ENCODE peak calls at places on chromosomes 13 and 19, in ten cellular contexts. One of them, this sample, is unnamed.

GRCh38 chr13:40787062-40787461 is 2.3 kb upstream of the SLC25A15 start:
- DNase-seq in HFF-Myc: no peak
- DNase-seq in endothelial cell: no peak
- DNase-seq in left lung: no peak
- DNase-seq in heart left ventricle: no peak
- DNase-seq in cardiac fibroblast: peak; percentile 27
- DNase-seq in choroid plexus epithelial cell: peak; percentile 61
- DNase-seq in WERI-Rb-1: no peak
- DNase-seq in heart right ventricle: no peak
- DNase-seq in hepatocyte: no peak
- DNase-seq in this sample: no peak

GRCh38 chr19:16945364-16945714 is 56.5 kb downstream of the F2RL3 start:
- DNase-seq in HFF-Myc: no peak
- DNase-seq in endothelial cell: no peak
- DNase-seq in left lung: no peak
- DNase-seq in heart left ventricle: no peak
- DNase-seq in cardiac fibroblast: no peak
- DNase-seq in choroid plexus epithelial cell: no peak
- DNase-seq in WERI-Rb-1: no peak
- DNase-seq in heart right ventricle: no peak
- DNase-seq in hepatocyte: no peak
- DNase-seq in this sample: no peak

GRCh38 chr19:54209058-54209747 is 8.5 kb downstream of the RPS9 start:
- DNase-seq in HFF-Myc: no peak
- DNase-seq in endothelial cell: no peak
- DNase-seq in left lung: no peak
- DNase-seq in heart left ventricle: no peak
- DNase-seq in cardiac fibroblast: peak; percentile 23
- DNase-seq in choroid plexus epithelial cell: peak; percentile 14
- DNase-seq in WERI-Rb-1: no peak
- DNase-seq in heart right ventricle: no peak
- DNase-seq in hepatocyte: peak; percentile 47
- DNase-seq in this sample: no peak

GRCh38 chr13:40116008-40116407 is 460.5 kb downstream of the COG6 start:
- DNase-seq in HFF-Myc: no peak
- DNase-seq in endothelial cell: no peak
- DNase-seq in left lung: peak; percentile 45
- DNase-seq in heart left ventricle: peak; percentile 38
- DNase-seq in cardiac fibroblast: peak; percentile 97
- DNase-seq in choroid plexus epithelial cell: peak; percentile 97
- DNase-seq in WERI-Rb-1: no peak
- DNase-seq in heart right ventricle: no peak
- DNase-seq in hepatocyte: peak; percentile 84
- DNase-seq in this sample: peak; percentile 67

GRCh38 chr13:51158923-51159322 is 47.8 kb upstream of the C13orf42 start:
- DNase-seq in HFF-Myc: no peak
- DNase-seq in endothelial cell: no peak
- DNase-seq in left lung: no peak
- DNase-seq in heart left ventricle: no peak
- DNase-seq in cardiac fibroblast: peak; percentile 24
- DNase-seq in choroid plexus epithelial cell: no peak
- DNase-seq in WERI-Rb-1: no peak
- DNase-seq in heart right ventricle: no peak
- DNase-seq in hepatocyte: no peak
- DNase-seq in this sample: no peak

GRCh38 chr13:44906758-44907157 is 82.5 kb downstream of the NUFIP1 start:
- DNase-seq in HFF-Myc: no peak
- DNase-seq in endothelial cell: no peak
- DNase-seq in left lung: no peak
- DNase-seq in heart left ventricle: no peak
- DNase-seq in cardiac fibroblast: no peak
- DNase-seq in choroid plexus epithelial cell: peak; percentile 59
- DNase-seq in WERI-Rb-1: no peak
- DNase-seq in heart right ventricle: no peak
- DNase-seq in hepatocyte: peak; percentile 57
- DNase-seq in this sample: no peak

GRCh38 chr13:50123862-50124535 is 108.8 kb downstream of the KCNRG start:
- DNase-seq in HFF-Myc: peak; percentile 70
- DNase-seq in endothelial cell: peak; percentile 72
- DNase-seq in left lung: peak; percentile 84
- DNase-seq in heart left ventricle: peak; percentile 84
- DNase-seq in cardiac fibroblast: peak; percentile 95
- DNase-seq in choroid plexus epithelial cell: peak; percentile 98
- DNase-seq in WERI-Rb-1: peak; percentile 94
- DNase-seq in heart right ventricle: peak; percentile 97
- DNase-seq in hepatocyte: peak; percentile 86
- DNase-seq in this sample: peak; percentile 91

GRCh38 chr19:10424011-10424637 is 3.8 kb downstream of the PDE4A start:
- DNase-seq in HFF-Myc: no peak
- DNase-seq in endothelial cell: peak; percentile 91
- DNase-seq in left lung: peak; percentile 85
- DNase-seq in heart left ventricle: peak; percentile 79
- DNase-seq in cardiac fibroblast: peak; percentile 73
- DNase-seq in choroid plexus epithelial cell: peak; percentile 70
- DNase-seq in WERI-Rb-1: peak; percentile 86
- DNase-seq in heart right ventricle: peak; percentile 88
- DNase-seq in hepatocyte: peak; percentile 84
- DNase-seq in this sample: peak; percentile 88

GRCh38 chr13:36850790-36851438 is 31.9 kb downstream of the RFXAP start:
- DNase-seq in HFF-Myc: no peak
- DNase-seq in endothelial cell: peak; percentile 53
- DNase-seq in left lung: no peak
- DNase-seq in heart left ventricle: no peak
- DNase-seq in cardiac fibroblast: peak; percentile 15
- DNase-seq in choroid plexus epithelial cell: peak; percentile 3
- DNase-seq in WERI-Rb-1: peak; percentile 48
- DNase-seq in heart right ventricle: no peak
- DNase-seq in hepatocyte: no peak
- DNase-seq in this sample: peak; percentile 17

GRCh38 chr19:49887037-49887652 is 9.5 kb downstream of the IL4I1 start:
- DNase-seq in HFF-Myc: no peak
- DNase-seq in endothelial cell: no peak
- DNase-seq in left lung: no peak
- DNase-seq in heart left ventricle: no peak
- DNase-seq in cardiac fibroblast: no peak
- DNase-seq in choroid plexus epithelial cell: no peak
- DNase-seq in WERI-Rb-1: no peak
- DNase-seq in heart right ventricle: peak; percentile 20
- DNase-seq in hepatocyte: no peak
- DNase-seq in this sample: no peak

GRCh38 chr19:7823902-7824301 is 6.1 kb upstream of the EVI5L start:
- DNase-seq in HFF-Myc: no peak
- DNase-seq in endothelial cell: no peak
- DNase-seq in left lung: no peak
- DNase-seq in heart left ventricle: no peak
- DNase-seq in cardiac fibroblast: no peak
- DNase-seq in choroid plexus epithelial cell: no peak
- DNase-seq in WERI-Rb-1: no peak
- DNase-seq in heart right ventricle: no peak
- DNase-seq in hepatocyte: no peak
- DNase-seq in this sample: no peak

GRCh38 chr19:10295305-10295846 is 5.6 kb downstream of the ICAM5 start:
- DNase-seq in HFF-Myc: no peak
- DNase-seq in endothelial cell: no peak
- DNase-seq in left lung: peak; percentile 75
- DNase-seq in heart left ventricle: no peak
- DNase-seq in cardiac fibroblast: no peak
- DNase-seq in choroid plexus epithelial cell: peak; percentile 48
- DNase-seq in WERI-Rb-1: no peak
- DNase-seq in heart right ventricle: peak; percentile 44
- DNase-seq in hepatocyte: no peak
- DNase-seq in this sample: peak; percentile 49

GRCh38 chr13:21074601-21075302 is 13.4 kb upstream of the LATS2 start:
- DNase-seq in HFF-Myc: no peak
- DNase-seq in endothelial cell: peak; percentile 42
- DNase-seq in left lung: no peak
- DNase-seq in heart left ventricle: peak; percentile 49
- DNase-seq in cardiac fibroblast: peak; percentile 19
- DNase-seq in choroid plexus epithelial cell: no peak
- DNase-seq in WERI-Rb-1: no peak
- DNase-seq in heart right ventricle: no peak
- DNase-seq in hepatocyte: no peak
- DNase-seq in this sample: no peak

GRCh38 chr19:38070573-38070972 is 153.4 kb downstream of the DPF1 start:
- DNase-seq in HFF-Myc: no peak
- DNase-seq in endothelial cell: no peak
- DNase-seq in left lung: no peak
- DNase-seq in heart left ventricle: no peak
- DNase-seq in cardiac fibroblast: peak; percentile 79
- DNase-seq in choroid plexus epithelial cell: peak; percentile 61
- DNase-seq in WERI-Rb-1: no peak
- DNase-seq in heart right ventricle: no peak
- DNase-seq in hepatocyte: no peak
- DNase-seq in this sample: peak; percentile 28

GRCh38 chr19:50511069-50511822 is at the start of gene JOSD2:
- DNase-seq in HFF-Myc: peak; percentile 96
- DNase-seq in endothelial cell: no peak
- DNase-seq in left lung: peak; percentile 99
- DNase-seq in heart left ventricle: peak; percentile 98
- DNase-seq in cardiac fibroblast: peak; percentile 100
- DNase-seq in choroid plexus epithelial cell: peak; percentile 100
- DNase-seq in WERI-Rb-1: peak; percentile 99
- DNase-seq in heart right ventricle: peak; percentile 98
- DNase-seq in hepatocyte: peak; percentile 100
- DNase-seq in this sample: peak; percentile 98

GRCh38 chr19:39874404-39874803 is 28.2 kb upstream of the FBL start:
- DNase-seq in HFF-Myc: no peak
- DNase-seq in endothelial cell: no peak
- DNase-seq in left lung: no peak
- DNase-seq in heart left ventricle: no peak
- DNase-seq in cardiac fibroblast: no peak
- DNase-seq in choroid plexus epithelial cell: no peak
- DNase-seq in WERI-Rb-1: no peak
- DNase-seq in heart right ventricle: no peak
- DNase-seq in hepatocyte: no peak
- DNase-seq in this sample: no peak

GRCh38 chr19:32675720-32676185 is at the start of gene RGS9BP:
- DNase-seq in HFF-Myc: no peak
- DNase-seq in endothelial cell: peak; percentile 57
- DNase-seq in left lung: peak; percentile 87
- DNase-seq in heart left ventricle: peak; percentile 88
- DNase-seq in cardiac fibroblast: peak; percentile 68
- DNase-seq in choroid plexus epithelial cell: peak; percentile 66
- DNase-seq in WERI-Rb-1: peak; percentile 73
- DNase-seq in heart right ventricle: peak; percentile 90
- DNase-seq in hepatocyte: peak; percentile 84
- DNase-seq in this sample: peak; percentile 86

GRCh38 chr19:5451494-5451893 is 3.7 kb upstream of the ZNRF4 start:
- DNase-seq in HFF-Myc: no peak
- DNase-seq in endothelial cell: no peak
- DNase-seq in left lung: no peak
- DNase-seq in heart left ventricle: no peak
- DNase-seq in cardiac fibroblast: no peak
- DNase-seq in choroid plexus epithelial cell: no peak
- DNase-seq in WERI-Rb-1: no peak
- DNase-seq in heart right ventricle: no peak
- DNase-seq in hepatocyte: no peak
- DNase-seq in this sample: no peak

GRCh38 chr13:55302568-55302967 is 1838.2 kb upstream of the PRR20A start:
- DNase-seq in HFF-Myc: no peak
- DNase-seq in endothelial cell: no peak
- DNase-seq in left lung: no peak
- DNase-seq in heart left ventricle: no peak
- DNase-seq in cardiac fibroblast: no peak
- DNase-seq in choroid plexus epithelial cell: no peak
- DNase-seq in WERI-Rb-1: no peak
- DNase-seq in heart right ventricle: no peak
- DNase-seq in hepatocyte: peak; percentile 5
- DNase-seq in this sample: no peak

GRCh38 chr13:55307909-55308308 is 1832.8 kb upstream of the PRR20A start:
- DNase-seq in HFF-Myc: no peak
- DNase-seq in endothelial cell: no peak
- DNase-seq in left lung: no peak
- DNase-seq in heart left ventricle: no peak
- DNase-seq in cardiac fibroblast: no peak
- DNase-seq in choroid plexus epithelial cell: no peak
- DNase-seq in WERI-Rb-1: no peak
- DNase-seq in heart right ventricle: no peak
- DNase-seq in hepatocyte: no peak
- DNase-seq in this sample: no peak
- TF ChIP-seq CTCF in HFF-Myc: no peak
- TF ChIP-seq CTCF in endothelial cell: no peak
- TF ChIP-seq CTCF in left lung: no peak
- TF ChIP-seq CTCF in heart left ventricle: no peak
- TF ChIP-seq CTCF in cardiac fibroblast: no peak
- TF ChIP-seq CTCF in choroid plexus epithelial cell: no peak
- TF ChIP-seq CTCF in WERI-Rb-1: no peak
- TF ChIP-seq CTCF in heart right ventricle: no peak
- TF ChIP-seq CTCF in hepatocyte: no peak
- TF ChIP-seq CTCF in this sample: no peak

GRCh38 chr13:29771247-29771646 is 79.2 kb downstream of the UBL3 start:
- DNase-seq in HFF-Myc: no peak
- DNase-seq in endothelial cell: no peak
- DNase-seq in left lung: no peak
- DNase-seq in heart left ventricle: no peak
- DNase-seq in cardiac fibroblast: peak; percentile 68
- DNase-seq in choroid plexus epithelial cell: peak; percentile 62
- DNase-seq in WERI-Rb-1: no peak
- DNase-seq in heart right ventricle: no peak
- DNase-seq in hepatocyte: peak; percentile 25
- DNase-seq in this sample: no peak
- TF ChIP-seq CTCF in HFF-Myc: peak; percentile 16
- TF ChIP-seq CTCF in endothelial cell: peak; percentile 42
- TF ChIP-seq CTCF in left lung: peak; percentile 40
- TF ChIP-seq CTCF in heart left ventricle: peak; percentile 47
- TF ChIP-seq CTCF in cardiac fibroblast: no peak
- TF ChIP-seq CTCF in choroid plexus epithelial cell: peak; percentile 44
- TF ChIP-seq CTCF in WERI-Rb-1: no peak
- TF ChIP-seq CTCF in heart right ventricle: peak; percentile 59
- TF ChIP-seq CTCF in hepatocyte: peak; percentile 49
- TF ChIP-seq CTCF in this sample: no peak

GRCh38 chr19:12035220-12036172 is at the start of gene ZNF433:
- DNase-seq in HFF-Myc: peak; percentile 19
- DNase-seq in endothelial cell: peak; percentile 3
- DNase-seq in left lung: peak; percentile 94
- DNase-seq in heart left ventricle: peak; percentile 95
- DNase-seq in cardiac fibroblast: peak; percentile 86
- DNase-seq in choroid plexus epithelial cell: peak; percentile 85
- DNase-seq in WERI-Rb-1: peak; percentile 96
- DNase-seq in heart right ventricle: peak; percentile 95
- DNase-seq in hepatocyte: peak; percentile 98
- DNase-seq in this sample: peak; percentile 94
- TF ChIP-seq CTCF in HFF-Myc: no peak
- TF ChIP-seq CTCF in endothelial cell: no peak
- TF ChIP-seq CTCF in left lung: no peak
- TF ChIP-seq CTCF in heart left ventricle: no peak
- TF ChIP-seq CTCF in cardiac fibroblast: no peak
- TF ChIP-seq CTCF in choroid plexus epithelial cell: peak; percentile 14
- TF ChIP-seq CTCF in WERI-Rb-1: no peak
- TF ChIP-seq CTCF in heart right ventricle: no peak
- TF ChIP-seq CTCF in hepatocyte: no peak
- TF ChIP-seq CTCF in this sample: no peak

GRCh38 chr19:14381689-14382474 is 638 bp downstream of the ADGRE5 start:
- DNase-seq in HFF-Myc: no peak
- DNase-seq in endothelial cell: no peak
- DNase-seq in left lung: peak; percentile 74
- DNase-seq in heart left ventricle: peak; percentile 36
- DNase-seq in cardiac fibroblast: peak; percentile 70
- DNase-seq in choroid plexus epithelial cell: no peak
- DNase-seq in WERI-Rb-1: no peak
- DNase-seq in heart right ventricle: peak; percentile 40
- DNase-seq in hepatocyte: no peak
- DNase-seq in this sample: peak; percentile 71
- TF ChIP-seq CTCF in HFF-Myc: no peak
- TF ChIP-seq CTCF in endothelial cell: no peak
- TF ChIP-seq CTCF in left lung: no peak
- TF ChIP-seq CTCF in heart left ventricle: no peak
- TF ChIP-seq CTCF in cardiac fibroblast: no peak
- TF ChIP-seq CTCF in choroid plexus epithelial cell: no peak
- TF ChIP-seq CTCF in WERI-Rb-1: no peak
- TF ChIP-seq CTCF in heart right ventricle: no peak
- TF ChIP-seq CTCF in hepatocyte: no peak
- TF ChIP-seq CTCF in this sample: no peak

GRCh38 chr19:58228584-58229254 is at the start of gene ZNF544:
- DNase-seq in HFF-Myc: peak; percentile 19
- DNase-seq in endothelial cell: peak; percentile 80
- DNase-seq in left lung: peak; percentile 85
- DNase-seq in heart left ventricle: peak; percentile 80
- DNase-seq in cardiac fibroblast: peak; percentile 75
- DNase-seq in choroid plexus epithelial cell: peak; percentile 71
- DNase-seq in WERI-Rb-1: peak; percentile 88
- DNase-seq in heart right ventricle: peak; percentile 80
- DNase-seq in hepatocyte: peak; percentile 91
- DNase-seq in this sample: peak; percentile 88
- TF ChIP-seq CTCF in HFF-Myc: peak; percentile 11
- TF ChIP-seq CTCF in endothelial cell: peak; percentile 37
- TF ChIP-seq CTCF in left lung: no peak
- TF ChIP-seq CTCF in heart left ventricle: no peak
- TF ChIP-seq CTCF in cardiac fibroblast: peak; percentile 29
- TF ChIP-seq CTCF in choroid plexus epithelial cell: peak; percentile 38
- TF ChIP-seq CTCF in WERI-Rb-1: no peak
- TF ChIP-seq CTCF in heart right ventricle: no peak
- TF ChIP-seq CTCF in hepatocyte: peak; percentile 7
- TF ChIP-seq CTCF in this sample: no peak